ENCODE peak calls at places on chromosomes 1 and 21, in nine cellular contexts. Q, N, V, D, L, S, R, W and M are unnamed samples.

GRCh38 chr1:35557118-35557610 is at the start of gene KIAA0319L:
- DNase-seq in R (no peak), Q (no peak), W (peak), S (peak), L (no peak), D (no peak), V (peak), N (no peak), M (no peak)

GRCh38 chr1:22611530-22611947 is 24.9 kb upstream of the C1QA start:
- DNase-seq in N (no peak), R (peak), W (no peak), Q (no peak), D (peak), L (peak), V (no peak), S (peak), M (no peak)

GRCh38 chr1:155649689-155650088 is 38.9 kb downstream of the YY1AP1 start:
- DNase-seq in N (no peak), S (no peak), Q (no peak), V (no peak), L (peak), D (no peak), R (no peak), W (no peak), M (no peak)

GRCh38 chr1:162391790-162392563 is 10.4 kb downstream of the C1orf226 start:
- DNase-seq in L (peak), R (peak), N (no peak), D (peak), S (peak), Q (peak), V (no peak), W (no peak), M (no peak)

GRCh38 chr1:206809504-206810084 is 37.3 kb upstream of the IL10 start:
- DNase-seq in W (no peak), Q (peak), R (no peak), S (peak), D (no peak), N (no peak), V (no peak), L (peak), M (no peak)

GRCh38 chr1:12125422-12126355 is 41.1 kb upstream of the TNFRSF1B start:
- DNase-seq in N (no peak), D (no peak), Q (no peak), S (no peak), R (no peak), L (peak), V (no peak), W (no peak), M (no peak)

GRCh38 chr21:33325222-33326067 is 675 bp downstream of the IFNAR1 start:
- DNase-seq in Q (peak), L (peak), V (peak), R (peak), W (peak), S (peak), N (peak), D (peak), M (peak)

GRCh38 chr21:37153193-37153934 is 80.3 kb downstream of the TTC3 start:
- DNase-seq in Q (no peak), S (peak), D (peak), W (peak), V (no peak), R (no peak), L (no peak), N (no peak), M (no peak)

GRCh38 chr1:96376846-96377245 is 344.7 kb upstream of the PTBP2 start:
- DNase-seq in V (no peak), N (no peak), S (no peak), W (no peak), D (no peak), L (no peak), Q (no peak), R (no peak), M (no peak)

GRCh38 chr1:234722904-234723588 is 113.1 kb upstream of the IRF2BP2 start:
- DNase-seq in R (peak), S (peak), D (peak), W (peak), Q (no peak), V (no peak), L (no peak), N (peak), M (peak)

GRCh38 chr1:167105150-167105840 is 11.4 kb downstream of the STYXL2 start:
- DNase-seq in V (no peak), R (no peak), N (no peak), S (peak), Q (peak), L (peak), W (no peak), D (no peak), M (no peak)

GRCh38 chr1:63317007-63317813 is 5.2 kb upstream of the FOXD3 start:
- DNase-seq in Q (peak), D (peak), W (no peak), N (no peak), V (peak), L (peak), S (peak), R (peak), M (no peak)

GRCh38 chr1:63593887-63594617 is 841 bp downstream of the PGM1 start:
- DNase-seq in Q (peak), D (no peak), R (no peak), L (peak), V (peak), W (peak), S (peak), N (peak), M (peak)